ENCODE peak calls at places on chromosomes 12 and 14, in four cellular contexts. I, C, R and H are unnamed samples.

GRCh38 chr14:37592288-37593274 is 2.5 kb downstream of the FOXA1 start:
- DNase-seq in I (no peak), C (no peak), R (peak), H (no peak)

GRCh38 chr14:31243860-31244259 is 36.3 kb upstream of the HECTD1 start:
- DNase-seq in I (no peak), C (no peak), R (peak), H (no peak)

GRCh38 chr14:71289536-71289935 is 382.3 kb downstream of the PCNX1 start:
- DNase-seq in I (no peak), C (no peak), R (no peak), H (no peak)

GRCh38 chr12:77741974-77742517 is 88.6 kb upstream of the NAV3 start:
- DNase-seq in I (no peak), C (no peak), R (no peak), H (no peak)

GRCh38 chr14:63193236-63193635 is 11.0 kb upstream of the RHOJ start:
- DNase-seq in I (no peak), C (no peak), R (no peak), H (no peak)

GRCh38 chr12:47014474-47014873 is 64.9 kb upstream of the PCED1B start:
- DNase-seq in I (no peak), C (no peak), R (peak), H (no peak)

GRCh38 chr14:34843011-34843554 is 32.1 kb downstream of the BAZ1A start:
- DNase-seq in I (peak), C (no peak), R (no peak), H (no peak)

GRCh38 chr12:107394693-107395092 is 290.9 kb upstream of the PWP1 start:
- DNase-seq in I (no peak), C (no peak), R (no peak), H (no peak)

GRCh38 chr14:91410781-91411536 is 6.7 kb downstream of the CCDC88C start:
- DNase-seq in I (no peak), C (no peak), R (no peak), H (no peak)

GRCh38 chr14:76654573-76654955 is 106.7 kb upstream of the VASH1 start:
- DNase-seq in I (no peak), C (no peak), R (peak), H (no peak)

GRCh38 chr12:94676011-94676709 is 25.8 kb upstream of the TMCC3 start:
- DNase-seq in I (no peak), C (no peak), R (no peak), H (no peak)

GRCh38 chr12:71014180-71014785 is 93.7 kb upstream of the PTPRR start:
- DNase-seq in I (peak), C (no peak), R (peak), H (no peak)

GRCh38 chr14:66495214-66496098 is 9.3 kb downstream of the CCDC196 start:
- DNase-seq in I (peak), C (no peak), R (peak), H (no peak)